ENCODE peak calls at places on chromosome 2, in six cellular contexts. I, T, N, C, V and F are unnamed samples.

GRCh38 chr2:7007846-7008741 is 90.9 kb downstream of the RNF144A start:
- DNase-seq in I (peak), T (peak), N (peak), C (peak), V (no peak), F (no peak)

GRCh38 chr2:192148620-192149321 is 46.0 kb downstream of the TMEFF2 start:
- DNase-seq in I (no peak), T (no peak), N (no peak), C (no peak), V (no peak), F (no peak)

GRCh38 chr2:37896319-37896718 is 28.8 kb upstream of the RMDN2 start:
- DNase-seq in I (no peak), T (no peak), N (no peak), C (no peak), V (peak), F (no peak)

GRCh38 chr2:147818741-147819140 is 26.1 kb upstream of the ACVR2A start:
- DNase-seq in I (no peak), T (no peak), N (no peak), C (no peak), V (no peak), F (no peak)

GRCh38 chr2:216535454-216535995 is 36.9 kb downstream of the RPL37A start:
- DNase-seq in I (no peak), T (no peak), N (peak), C (peak), V (peak), F (no peak)

GRCh38 chr2:29239209-29239960 is 124.2 kb downstream of the CLIP4 start:
- DNase-seq in I (no peak), T (no peak), N (peak), C (no peak), V (no peak), F (no peak)

GRCh38 chr2:143778981-143779380 is 649.8 kb downstream of the ARHGAP15 start:
- DNase-seq in I (no peak), T (no peak), N (no peak), C (no peak), V (no peak), F (no peak)

GRCh38 chr2:17813742-17814458 is 2.4 kb upstream of the MSGN1 start:
- DNase-seq in I (no peak), T (no peak), N (no peak), C (no peak), V (no peak), F (no peak)

GRCh38 chr2:53568463-53568862 is 199.1 kb upstream of the CHAC2 start:
- DNase-seq in I (no peak), T (no peak), N (no peak), C (no peak), V (no peak), F (no peak)

GRCh38 chr2:230128943-230129342 is 60.2 kb upstream of the SLC16A14 start:
- DNase-seq in I (no peak), T (no peak), N (no peak), C (peak), V (no peak), F (no peak)

GRCh38 chr2:230974096-230974913 is 21.6 kb upstream of the SPATA3 start:
- DNase-seq in I (no peak), T (no peak), N (no peak), C (peak), V (no peak), F (no peak)

GRCh38 chr2:223051580-223052375 is at the start of gene KCNE4:
- DNase-seq in I (peak), T (no peak), N (peak), C (peak), V (no peak), F (no peak)
- TF ChIP-seq POLR2A in I (no peak), T (no peak), N (peak), C (peak), V (no peak), F (peak)

GRCh38 chr2:43131051-43131889 is 95.1 kb downstream of the ZFP36L2 start:
- DNase-seq in I (peak), T (peak), N (peak), C (peak), V (peak), F (peak)
- TF ChIP-seq POLR2AphosphoS5 in I (no peak), T (no peak), N (peak), C (peak), V (no peak), F (peak)

GRCh38 chr2:41706261-41706660 is 341.6 kb upstream of the PKDCC start:
- DNase-seq in I (no peak), T (no peak), N (no peak), C (no peak), V (no peak), F (no peak)
- TF ChIP-seq POLR2A in I (no peak), T (no peak), N (no peak), C (no peak), V (no peak), F (no peak)

DNA sequence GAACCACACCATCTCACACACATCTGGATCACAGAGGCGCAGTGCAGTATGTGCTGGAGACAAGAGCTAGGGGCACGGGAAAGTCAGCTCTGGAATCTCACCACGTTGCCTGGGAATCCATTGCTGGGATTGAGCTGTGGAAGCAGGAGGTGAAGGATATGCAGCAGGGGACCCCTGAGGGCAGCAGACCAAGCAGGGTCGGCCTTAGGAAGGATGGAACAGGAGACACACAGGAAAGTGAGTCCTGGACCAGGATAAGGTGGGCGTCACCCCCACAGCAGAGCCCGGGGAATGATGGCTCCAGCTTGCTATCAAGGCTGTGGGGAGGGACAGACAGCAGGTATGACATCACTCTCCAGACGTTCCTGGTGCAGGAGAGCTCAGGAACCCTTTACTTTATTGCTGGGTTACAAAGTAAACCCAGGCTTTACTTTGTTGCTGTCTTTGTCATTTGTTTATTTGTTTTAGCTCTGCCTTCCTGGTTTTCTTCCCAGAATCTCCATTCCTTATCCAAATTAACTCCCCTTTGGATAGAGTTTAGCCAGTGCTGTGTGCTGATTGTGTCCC is 329.8 kb upstream of the MYT1L start:
- DNase-seq in I (no peak), T (no peak), N (peak), C (no peak), V (no peak), F (no peak)
- TF ChIP-seq POLR2AphosphoS5 in I (no peak), T (no peak), N (no peak), C (no peak), V (no peak), F (no peak)

GRCh38 chr2:2719781-2720180 is 388.7 kb upstream of the MYT1L start:
- DNase-seq in I (no peak), T (no peak), N (no peak), C (no peak), V (no peak), F (no peak)

GRCh38 chr2:2716771-2717170 is 385.7 kb upstream of the MYT1L start:
- DNase-seq in I (no peak), T (no peak), N (no peak), C (no peak), V (no peak), F (no peak)

GRCh38 chr2:2717406-2717805 is 386.3 kb upstream of the MYT1L start:
- DNase-seq in I (no peak), T (no peak), N (no peak), C (no peak), V (no peak), F (no peak)

GRCh38 chr2:2720351-2720750 is 389.3 kb upstream of the MYT1L start:
- DNase-seq in I (no peak), T (no peak), N (no peak), C (no peak), V (no peak), F (no peak)

DNA sequence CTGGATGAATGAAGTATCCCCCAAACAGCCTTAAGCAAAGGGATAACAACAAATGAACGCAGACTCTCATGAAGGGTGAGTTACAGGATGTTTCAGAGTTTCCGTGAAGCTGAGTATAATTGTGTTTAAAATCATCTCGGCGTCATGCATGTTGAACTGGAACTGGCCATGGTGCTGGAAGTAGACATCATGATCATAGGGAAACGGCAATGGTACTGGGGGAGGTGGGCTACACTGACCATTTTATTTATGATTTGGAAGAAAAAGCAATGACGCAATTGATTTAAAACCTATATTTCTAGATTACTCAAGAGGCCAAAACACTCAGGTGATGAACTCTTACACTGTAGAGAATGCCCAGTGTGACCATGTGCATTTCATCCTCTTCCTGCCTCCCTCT is 387.9 kb upstream of the MYT1L start:
- DNase-seq in I (no peak), T (no peak), N (no peak), C (no peak), V (no peak), F (no peak)
- TF ChIP-seq POLR2A in I (no peak), T (no peak), N (no peak), C (no peak), V (no peak), F (no peak)